ENCODE peak calls at places on chromosomes 1 and 21, in five cellular contexts. One of them, this sample, is unnamed.

GRCh38 chr21:25383545-25383944 is 223.7 kb downstream of the MRPL39 start:
- DNase-seq in uterus: no peak
- DNase-seq in HuH-7.5: no peak
- DNase-seq in thoracic aorta: no peak
- DNase-seq in NCI-H2081: no peak
- DNase-seq in this sample: no peak

GRCh38 chr1:5864256-5864655 is 128.0 kb downstream of the NPHP4 start:
- DNase-seq in uterus: no peak
- DNase-seq in HuH-7.5: no peak
- DNase-seq in thoracic aorta: no peak
- DNase-seq in NCI-H2081: no peak
- DNase-seq in this sample: no peak

GRCh38 chr1:153658400-153659174 is at the start of gene SNAPIN:
- DNase-seq in uterus: peak; percentile 90
- DNase-seq in HuH-7.5: peak; percentile 80
- DNase-seq in thoracic aorta: peak; percentile 84
- DNase-seq in NCI-H2081: peak; percentile 91
- DNase-seq in this sample: peak; percentile 87

GRCh38 chr21:17444828-17445227 is 68.0 kb upstream of the CXADR start:
- DNase-seq in uterus: no peak
- DNase-seq in HuH-7.5: no peak
- DNase-seq in thoracic aorta: no peak
- DNase-seq in NCI-H2081: no peak
- DNase-seq in this sample: no peak

GRCh38 chr1:222893255-222893654 is 78.4 kb downstream of the DISP1 start:
- DNase-seq in uterus: no peak
- DNase-seq in HuH-7.5: no peak
- DNase-seq in thoracic aorta: no peak
- DNase-seq in NCI-H2081: no peak
- DNase-seq in this sample: no peak

GRCh38 chr1:114346480-114347029 is 164.4 kb downstream of the TRIM33 start:
- DNase-seq in uterus: peak; percentile 94
- DNase-seq in HuH-7.5: peak; percentile 97
- DNase-seq in thoracic aorta: peak; percentile 86
- DNase-seq in NCI-H2081: peak; percentile 85
- DNase-seq in this sample: peak; percentile 98

GRCh38 chr1:9270290-9270900 is 22.3 kb upstream of the SPSB1 start:
- DNase-seq in uterus: no peak
- DNase-seq in HuH-7.5: no peak
- DNase-seq in thoracic aorta: no peak
- DNase-seq in NCI-H2081: no peak
- DNase-seq in this sample: no peak

GRCh38 chr1:199282910-199283309 is 644.1 kb downstream of the PTPRC start:
- DNase-seq in uterus: no peak
- DNase-seq in HuH-7.5: no peak
- DNase-seq in thoracic aorta: no peak
- DNase-seq in NCI-H2081: no peak
- DNase-seq in this sample: no peak

GRCh38 chr1:160124709-160125478 is 9.3 kb downstream of the ATP1A2 start:
- DNase-seq in uterus: no peak
- DNase-seq in HuH-7.5: peak; percentile 75
- DNase-seq in thoracic aorta: no peak
- DNase-seq in NCI-H2081: no peak
- DNase-seq in this sample: no peak

GRCh38 chr1:245673920-245674414 is 519.2 kb downstream of the KIF26B start:
- DNase-seq in uterus: no peak
- DNase-seq in HuH-7.5: no peak
- DNase-seq in thoracic aorta: no peak
- DNase-seq in NCI-H2081: no peak
- DNase-seq in this sample: no peak

GRCh38 chr1:235946570-235946981 is 79.9 kb upstream of the LYST start:
- DNase-seq in uterus: no peak
- DNase-seq in HuH-7.5: no peak
- DNase-seq in thoracic aorta: no peak
- DNase-seq in NCI-H2081: no peak
- DNase-seq in this sample: no peak

GRCh38 chr1:58848818-58849411 is 65.1 kb upstream of the JUN start:
- DNase-seq in uterus: peak; percentile 74
- DNase-seq in HuH-7.5: no peak
- DNase-seq in thoracic aorta: peak; percentile 69
- DNase-seq in NCI-H2081: no peak
- DNase-seq in this sample: no peak

GRCh38 chr1:212037900-212038299 is 2.4 kb downstream of the DTL start:
- DNase-seq in uterus: no peak
- DNase-seq in HuH-7.5: no peak
- DNase-seq in thoracic aorta: no peak
- DNase-seq in NCI-H2081: no peak
- DNase-seq in this sample: no peak

GRCh38 chr21:27693376-27693775 is 726.5 kb upstream of the ADAMTS5 start:
- DNase-seq in uterus: no peak
- DNase-seq in HuH-7.5: no peak
- DNase-seq in thoracic aorta: no peak
- DNase-seq in NCI-H2081: no peak
- DNase-seq in this sample: no peak

GRCh38 chr1:70042090-70042716 is 163.2 kb downstream of the LRRC40 start:
- DNase-seq in uterus: no peak
- DNase-seq in HuH-7.5: no peak
- DNase-seq in thoracic aorta: no peak
- DNase-seq in NCI-H2081: no peak
- DNase-seq in this sample: no peak

GRCh38 chr21:43921979-43922945 is 57.2 kb downstream of the AGPAT3 start:
- DNase-seq in uterus: no peak
- DNase-seq in HuH-7.5: no peak
- DNase-seq in thoracic aorta: no peak
- DNase-seq in NCI-H2081: no peak
- DNase-seq in this sample: peak; percentile 64